ENCODE peak calls at places on chromosomes 16 and 17, in nine cellular contexts. One of them, this sample, is unnamed.

GRCh38 chr16:69240336-69240735 is 53.4 kb downstream of the SNTB2 start:
- DNase-seq in stomach: no peak
- DNase-seq in sigmoid colon: no peak
- DNase-seq in upper lobe of left lung: no peak
- DNase-seq in suprapubic skin: no peak
- DNase-seq in K562: no peak
- DNase-seq in spleen: no peak
- DNase-seq in esophagus muscularis mucosa: no peak
- DNase-seq in breast epithelium: no peak
- DNase-seq in this sample: no peak

GRCh38 chr16:72876221-72876620 is 171.7 kb downstream of the ZFHX3 start:
- DNase-seq in suprapubic skin: peak; percentile 86
- DNase-seq in stomach: peak; percentile 32
- DNase-seq in sigmoid colon: peak; percentile 86
- DNase-seq in upper lobe of left lung: peak; percentile 43
- DNase-seq in esophagus muscularis mucosa: no peak
- DNase-seq in spleen: no peak
- DNase-seq in breast epithelium: no peak
- DNase-seq in K562: no peak
- DNase-seq in this sample: no peak

GRCh38 chr17:37399404-37399803 is 7.2 kb downstream of the ACACA start:
- DNase-seq in K562: no peak
- DNase-seq in breast epithelium: no peak
- DNase-seq in sigmoid colon: no peak
- DNase-seq in esophagus muscularis mucosa: no peak
- DNase-seq in stomach: no peak
- DNase-seq in suprapubic skin: no peak
- DNase-seq in spleen: no peak
- DNase-seq in upper lobe of left lung: no peak
- DNase-seq in this sample: no peak

GRCh38 chr16:82384897-82385296 is 214.9 kb upstream of the MPHOSPH6 start:
- DNase-seq in K562: no peak
- DNase-seq in breast epithelium: no peak
- DNase-seq in stomach: no peak
- DNase-seq in suprapubic skin: no peak
- DNase-seq in sigmoid colon: no peak
- DNase-seq in spleen: no peak
- DNase-seq in upper lobe of left lung: no peak
- DNase-seq in esophagus muscularis mucosa: no peak
- DNase-seq in this sample: no peak

GRCh38 chr17:77494664-77495435 is 354.1 kb downstream of the SEC14L1 start:
- DNase-seq in sigmoid colon: peak; percentile 93
- DNase-seq in breast epithelium: peak; percentile 83
- DNase-seq in esophagus muscularis mucosa: no peak
- DNase-seq in upper lobe of left lung: peak; percentile 84
- DNase-seq in spleen: peak; percentile 93
- DNase-seq in K562: peak; percentile 83
- DNase-seq in suprapubic skin: peak; percentile 93
- DNase-seq in stomach: peak; percentile 82
- DNase-seq in this sample: peak; percentile 79

GRCh38 chr16:89924298-89924924 is 1.3 kb downstream of the TUBB3 start:
- DNase-seq in suprapubic skin: no peak
- DNase-seq in spleen: no peak
- DNase-seq in K562: peak; percentile 49
- DNase-seq in sigmoid colon: no peak
- DNase-seq in esophagus muscularis mucosa: no peak
- DNase-seq in stomach: no peak
- DNase-seq in breast epithelium: no peak
- DNase-seq in upper lobe of left lung: no peak
- DNase-seq in this sample: no peak

GRCh38 chr17:74541176-74542111 is 4.5 kb downstream of the CD300C start:
- DNase-seq in upper lobe of left lung: no peak
- DNase-seq in K562: no peak
- DNase-seq in esophagus muscularis mucosa: no peak
- DNase-seq in suprapubic skin: no peak
- DNase-seq in spleen: no peak
- DNase-seq in breast epithelium: no peak
- DNase-seq in stomach: no peak
- DNase-seq in sigmoid colon: peak; percentile 58
- DNase-seq in this sample: no peak

GRCh38 chr16:82792704-82793103 is 165.9 kb downstream of the CDH13 start:
- DNase-seq in breast epithelium: no peak
- DNase-seq in upper lobe of left lung: no peak
- DNase-seq in esophagus muscularis mucosa: no peak
- DNase-seq in sigmoid colon: no peak
- DNase-seq in spleen: no peak
- DNase-seq in K562: no peak
- DNase-seq in suprapubic skin: no peak
- DNase-seq in stomach: no peak
- DNase-seq in this sample: no peak

GRCh38 chr16:53495325-53495724 is 7.7 kb downstream of the AKTIP start:
- DNase-seq in sigmoid colon: no peak
- DNase-seq in spleen: no peak
- DNase-seq in stomach: no peak
- DNase-seq in suprapubic skin: no peak
- DNase-seq in upper lobe of left lung: no peak
- DNase-seq in esophagus muscularis mucosa: peak; percentile 55
- DNase-seq in breast epithelium: no peak
- DNase-seq in K562: no peak
- DNase-seq in this sample: no peak

GRCh38 chr16:12236491-12237030 is 260.0 kb downstream of the SNX29 start:
- DNase-seq in sigmoid colon: no peak
- DNase-seq in spleen: no peak
- DNase-seq in breast epithelium: no peak
- DNase-seq in stomach: no peak
- DNase-seq in suprapubic skin: no peak
- DNase-seq in K562: no peak
- DNase-seq in esophagus muscularis mucosa: no peak
- DNase-seq in upper lobe of left lung: no peak
- DNase-seq in this sample: no peak

GRCh38 chr17:39530513-39530912 is 69.2 kb downstream of the CDK12 start:
- DNase-seq in stomach: no peak
- DNase-seq in esophagus muscularis mucosa: no peak
- DNase-seq in upper lobe of left lung: no peak
- DNase-seq in sigmoid colon: no peak
- DNase-seq in spleen: no peak
- DNase-seq in K562: no peak
- DNase-seq in suprapubic skin: no peak
- DNase-seq in breast epithelium: no peak
- DNase-seq in this sample: peak; percentile 11

GRCh38 chr17:64387145-64387473 is 3.6 kb downstream of the PECAM1 start:
- DNase-seq in K562: no peak
- DNase-seq in esophagus muscularis mucosa: no peak
- DNase-seq in breast epithelium: no peak
- DNase-seq in upper lobe of left lung: no peak
- DNase-seq in suprapubic skin: no peak
- DNase-seq in sigmoid colon: no peak
- DNase-seq in spleen: peak; percentile 41
- DNase-seq in stomach: no peak
- DNase-seq in this sample: no peak
- H3K27ac ChIP-seq in K562: no peak overlapping the region
- H3K27ac ChIP-seq in esophagus muscularis mucosa: peak overlapping the region; percentile 80
- H3K27ac ChIP-seq in breast epithelium: peak overlapping the region; percentile 84
- H3K27ac ChIP-seq in upper lobe of left lung: peak overlapping the region; percentile 95
- H3K27ac ChIP-seq in suprapubic skin: peak overlapping the region; percentile 15
- H3K27ac ChIP-seq in sigmoid colon: no peak overlapping the region
- H3K27ac ChIP-seq in spleen: peak overlapping the region; percentile 94
- H3K27ac ChIP-seq in stomach: peak overlapping the region; percentile 33
- H3K27ac ChIP-seq in this sample: peak overlapping the region; percentile 1

GRCh38 chr17:63844293-63844672 is 1.8 kb upstream of the SMARCD2 start:
- DNase-seq in stomach: no peak
- DNase-seq in esophagus muscularis mucosa: no peak
- DNase-seq in sigmoid colon: no peak
- DNase-seq in upper lobe of left lung: no peak
- DNase-seq in breast epithelium: no peak
- DNase-seq in K562: no peak
- DNase-seq in spleen: no peak
- DNase-seq in suprapubic skin: no peak
- DNase-seq in this sample: no peak

GRCh38 chr17:63843387-63844292 is 1.2 kb upstream of the SMARCD2 start:
- DNase-seq in sigmoid colon: peak; percentile 89
- DNase-seq in spleen: peak; percentile 87
- DNase-seq in breast epithelium: no peak
- DNase-seq in upper lobe of left lung: peak; percentile 59
- DNase-seq in K562: no peak
- DNase-seq in stomach: peak; percentile 41
- DNase-seq in esophagus muscularis mucosa: no peak
- DNase-seq in suprapubic skin: no peak
- DNase-seq in this sample: peak; percentile 28

GRCh38 chr17:63842173-63842539 is 329 bp downstream of the SMARCD2 start:
- DNase-seq in breast epithelium: no peak
- DNase-seq in sigmoid colon: peak; percentile 77
- DNase-seq in stomach: peak; percentile 33
- DNase-seq in upper lobe of left lung: no peak
- DNase-seq in K562: no peak
- DNase-seq in suprapubic skin: no peak
- DNase-seq in esophagus muscularis mucosa: no peak
- DNase-seq in spleen: peak; percentile 92
- DNase-seq in this sample: peak; percentile 27

GRCh38 chr17:63841350-63842172 is 924 bp downstream of the SMARCD2 start:
- DNase-seq in stomach: peak; percentile 60
- DNase-seq in esophagus muscularis mucosa: no peak
- DNase-seq in K562: no peak
- DNase-seq in breast epithelium: peak; percentile 60
- DNase-seq in upper lobe of left lung: peak; percentile 62
- DNase-seq in sigmoid colon: peak; percentile 89
- DNase-seq in suprapubic skin: peak; percentile 87
- DNase-seq in spleen: peak; percentile 88
- DNase-seq in this sample: peak; percentile 45

GRCh38 chr17:63842540-63843386 is at the start of gene SMARCD2:
- DNase-seq in breast epithelium: peak; percentile 99
- DNase-seq in esophagus muscularis mucosa: peak; percentile 100
- DNase-seq in stomach: peak; percentile 99
- DNase-seq in spleen: peak; percentile 100
- DNase-seq in K562: peak; percentile 94
- DNase-seq in upper lobe of left lung: peak; percentile 98
- DNase-seq in sigmoid colon: peak; percentile 99
- DNase-seq in suprapubic skin: peak; percentile 99
- DNase-seq in this sample: peak; percentile 98
- TF ChIP-seq POLR2AphosphoS5 in breast epithelium: peak; percentile 75
- TF ChIP-seq POLR2AphosphoS5 in esophagus muscularis mucosa: peak; percentile 83
- TF ChIP-seq POLR2AphosphoS5 in stomach: peak; percentile 46
- TF ChIP-seq POLR2AphosphoS5 in spleen: peak; percentile 90
- TF ChIP-seq POLR2AphosphoS5 in K562: no peak
- TF ChIP-seq POLR2AphosphoS5 in upper lobe of left lung: peak; percentile 84
- TF ChIP-seq POLR2AphosphoS5 in sigmoid colon: peak; percentile 80
- TF ChIP-seq POLR2AphosphoS5 in suprapubic skin: no peak
- TF ChIP-seq POLR2AphosphoS5 in this sample: peak; percentile 94

DNA sequence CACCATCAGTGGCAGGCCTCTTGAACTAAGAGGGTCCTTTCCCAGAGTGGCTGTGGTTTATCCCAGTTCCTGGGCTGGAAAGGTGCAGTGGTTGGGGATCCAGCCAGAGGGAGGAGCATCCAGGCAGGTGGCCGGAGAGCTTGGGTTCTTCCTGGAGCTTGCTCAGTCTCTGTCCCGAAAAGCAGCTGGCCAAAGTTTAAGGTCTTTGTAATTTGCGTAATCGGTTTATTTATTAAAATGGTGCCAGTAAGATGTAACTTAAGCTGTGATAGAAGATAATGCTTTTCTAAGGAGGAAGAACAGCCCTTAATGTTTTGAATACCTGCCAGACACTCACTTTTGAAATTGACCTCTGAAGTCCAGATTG is 209.5 kb downstream of the CCDC182 start:
- DNase-seq in K562: no peak
- DNase-seq in suprapubic skin: no peak
- DNase-seq in upper lobe of left lung: no peak
- DNase-seq in breast epithelium: no peak
- DNase-seq in sigmoid colon: no peak
- DNase-seq in stomach: no peak
- DNase-seq in spleen: no peak
- DNase-seq in esophagus muscularis mucosa: no peak
- DNase-seq in this sample: no peak
- H3K27ac ChIP-seq in K562: no peak overlapping the region
- H3K27ac ChIP-seq in suprapubic skin: no peak overlapping the region
- H3K27ac ChIP-seq in upper lobe of left lung: no peak overlapping the region
- H3K27ac ChIP-seq in breast epithelium: peak overlapping the region; percentile 56
- H3K27ac ChIP-seq in sigmoid colon: no peak overlapping the region
- H3K27ac ChIP-seq in stomach: no peak overlapping the region
- H3K27ac ChIP-seq in spleen: no peak overlapping the region
- H3K27ac ChIP-seq in esophagus muscularis mucosa: no peak overlapping the region
- H3K27ac ChIP-seq in this sample: peak overlapping the region; percentile 46

GRCh38 chr17:4944163-4944553 is 4.1 kb downstream of the RNF167 start:
- DNase-seq in K562: no peak
- DNase-seq in stomach: no peak
- DNase-seq in breast epithelium: no peak
- DNase-seq in esophagus muscularis mucosa: no peak
- DNase-seq in suprapubic skin: no peak
- DNase-seq in sigmoid colon: no peak
- DNase-seq in upper lobe of left lung: peak; percentile 63
- DNase-seq in spleen: peak; percentile 89
- DNase-seq in this sample: no peak

GRCh38 chr17:4945176-4945943 is 3.0 kb downstream of the PFN1 start:
- DNase-seq in stomach: peak; percentile 79
- DNase-seq in esophagus muscularis mucosa: peak; percentile 94
- DNase-seq in spleen: peak; percentile 91
- DNase-seq in suprapubic skin: peak; percentile 92
- DNase-seq in sigmoid colon: peak; percentile 93
- DNase-seq in upper lobe of left lung: peak; percentile 90
- DNase-seq in breast epithelium: peak; percentile 81
- DNase-seq in K562: peak; percentile 42
- DNase-seq in this sample: peak; percentile 47

GRCh38 chr17:4942760-4943508 is 2.9 kb downstream of the RNF167 start:
- DNase-seq in esophagus muscularis mucosa: no peak
- DNase-seq in sigmoid colon: no peak
- DNase-seq in suprapubic skin: no peak
- DNase-seq in breast epithelium: no peak
- DNase-seq in K562: no peak
- DNase-seq in spleen: no peak
- DNase-seq in upper lobe of left lung: no peak
- DNase-seq in stomach: no peak
- DNase-seq in this sample: no peak

GRCh38 chr17:4945944-4946280 is 2.4 kb downstream of the PFN1 start:
- DNase-seq in upper lobe of left lung: no peak
- DNase-seq in spleen: no peak
- DNase-seq in K562: no peak
- DNase-seq in esophagus muscularis mucosa: no peak
- DNase-seq in stomach: no peak
- DNase-seq in breast epithelium: no peak
- DNase-seq in suprapubic skin: no peak
- DNase-seq in sigmoid colon: no peak
- DNase-seq in this sample: no peak

DNA sequence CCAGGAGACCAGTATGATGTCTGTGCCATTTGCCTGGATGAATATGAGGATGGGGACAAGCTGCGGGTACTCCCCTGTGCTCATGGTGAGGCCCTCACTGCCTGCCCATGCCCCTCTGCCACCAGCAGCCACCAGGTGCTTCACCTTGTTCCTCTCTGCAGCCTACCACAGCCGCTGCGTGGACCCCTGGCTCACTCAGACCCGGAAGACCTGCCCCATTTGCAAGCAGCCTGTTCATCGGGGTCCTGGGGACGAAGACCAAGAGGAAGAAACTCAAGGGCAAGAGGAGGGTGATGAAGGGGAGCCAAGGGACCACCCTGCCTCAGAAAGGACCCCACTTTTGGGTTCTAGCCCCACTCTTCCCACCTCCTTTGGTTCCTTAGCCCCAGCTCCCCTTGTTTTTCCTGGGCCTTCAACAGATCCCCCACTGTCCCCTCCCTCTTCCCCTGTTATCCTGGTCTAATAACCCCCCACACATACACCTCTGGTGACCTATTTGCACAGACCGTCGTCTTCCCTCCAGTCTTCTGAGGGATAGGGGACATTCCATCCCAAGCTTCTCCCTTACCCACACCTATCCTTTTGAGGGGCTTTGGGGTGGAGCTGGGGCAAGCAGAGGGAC is 3.7 kb downstream of the PFN1 start:
- DNase-seq in breast epithelium: no peak
- DNase-seq in suprapubic skin: no peak
- DNase-seq in esophagus muscularis mucosa: no peak
- DNase-seq in spleen: peak; percentile 84
- DNase-seq in K562: no peak
- DNase-seq in upper lobe of left lung: no peak
- DNase-seq in stomach: no peak
- DNase-seq in sigmoid colon: no peak
- DNase-seq in this sample: no peak
- TF ChIP-seq POLR2AphosphoS5 in breast epithelium: no peak
- TF ChIP-seq POLR2AphosphoS5 in suprapubic skin: no peak
- TF ChIP-seq POLR2AphosphoS5 in esophagus muscularis mucosa: no peak
- TF ChIP-seq POLR2AphosphoS5 in spleen: peak; percentile 70
- TF ChIP-seq POLR2AphosphoS5 in K562: peak; percentile 48
- TF ChIP-seq POLR2AphosphoS5 in upper lobe of left lung: no peak
- TF ChIP-seq POLR2AphosphoS5 in stomach: no peak
- TF ChIP-seq POLR2AphosphoS5 in sigmoid colon: no peak
- TF ChIP-seq POLR2AphosphoS5 in this sample: no peak